ENCODE peak calls at places on chromosomes 6 and 20, in four cellular contexts. B is nephron progenitor cell, C is cardiac muscle cell, M is mesothelial cell of epicardium. I is an unnamed sample.

GRCh38 chr6:52570291-52570700 is 6.6 kb downstream of the TRAM2 start:
- DNase-seq in B (no peak), C (peak; percentile 51), M (no peak), I (no peak)

GRCh38 chr6:26473758-26474438 is 16.1 kb downstream of the BTN2A1 start:
- DNase-seq in B (peak; percentile 64), C (peak; percentile 97), M (no peak), I (no peak)

GRCh38 chr6:64014581-64014980 is 379.0 kb downstream of the PHF3 start:
- DNase-seq in B (no peak), C (no peak), M (no peak), I (no peak)

GRCh38 chr6:33798343-33798848 is 5.4 kb downstream of the MLN start:
- DNase-seq in B (no peak), C (no peak), M (no peak), I (no peak)

GRCh38 chr6:45590751-45591184 is 213.0 kb upstream of the SUPT3H start:
- DNase-seq in B (peak; percentile 31), C (peak; percentile 77), M (peak; percentile 49), I (no peak)

GRCh38 chr6:73452107-73452461 is at the start of gene CGAS:
- DNase-seq in B (no peak), C (peak; percentile 74), M (no peak), I (no peak)

GRCh38 chr6:157552171-157552747 is 171.3 kb downstream of the ZDHHC14 start:
- DNase-seq in B (no peak), C (no peak), M (no peak), I (no peak)

GRCh38 chr20:24698189-24698588 is 228.8 kb downstream of the SYNDIG1 start:
- DNase-seq in B (no peak), C (no peak), M (no peak), I (peak; percentile 27)

GRCh38 chr20:58014628-58015315 is 213.7 kb downstream of the ANKRD60 start:
- DNase-seq in B (no peak), C (no peak), M (no peak), I (peak; percentile 36)

GRCh38 chr6:7152467-7152866 is 44.7 kb downstream of the RREB1 start:
- DNase-seq in B (no peak), C (no peak), M (no peak), I (no peak)

GRCh38 chr6:70844301-70844700 is 112.6 kb downstream of the B3GAT2 start:
- DNase-seq in B (no peak), C (no peak), M (no peak), I (no peak)

GRCh38 chr6:125153541-125154183 is at the start of gene TPD52L1:
- DNase-seq in B (peak; percentile 83), C (peak; percentile 69), M (peak; percentile 69), I (peak; percentile 85)

GRCh38 chr20:54345301-54345724 is 130.1 kb upstream of the DOK5 start:
- DNase-seq in B (no peak), C (peak; percentile 77), M (no peak), I (no peak)

GRCh38 chr20:19015890-19016465 is 196.5 kb upstream of the SLC24A3 start:
- DNase-seq in B (no peak), C (no peak), M (no peak), I (peak; percentile 37)

GRCh38 chr6:110173506-110174132 is 5.9 kb downstream of the WASF1 start:
- DNase-seq in B (no peak), C (no peak), M (no peak), I (no peak)

GRCh38 chr6:72873438-72873837 is 251.6 kb downstream of the KCNQ5 start:
- DNase-seq in B (no peak), C (no peak), M (no peak), I (no peak)

GRCh38 chr6:56091159-56091869 is 156.1 kb downstream of the COL21A1 start:
- DNase-seq in B (no peak), C (peak; percentile 92), M (no peak), I (no peak)

GRCh38 chr6:149999636-150000035 is 25.7 kb downstream of the RAET1L start:
- DNase-seq in B (no peak), C (no peak), M (no peak), I (no peak)

DNA sequence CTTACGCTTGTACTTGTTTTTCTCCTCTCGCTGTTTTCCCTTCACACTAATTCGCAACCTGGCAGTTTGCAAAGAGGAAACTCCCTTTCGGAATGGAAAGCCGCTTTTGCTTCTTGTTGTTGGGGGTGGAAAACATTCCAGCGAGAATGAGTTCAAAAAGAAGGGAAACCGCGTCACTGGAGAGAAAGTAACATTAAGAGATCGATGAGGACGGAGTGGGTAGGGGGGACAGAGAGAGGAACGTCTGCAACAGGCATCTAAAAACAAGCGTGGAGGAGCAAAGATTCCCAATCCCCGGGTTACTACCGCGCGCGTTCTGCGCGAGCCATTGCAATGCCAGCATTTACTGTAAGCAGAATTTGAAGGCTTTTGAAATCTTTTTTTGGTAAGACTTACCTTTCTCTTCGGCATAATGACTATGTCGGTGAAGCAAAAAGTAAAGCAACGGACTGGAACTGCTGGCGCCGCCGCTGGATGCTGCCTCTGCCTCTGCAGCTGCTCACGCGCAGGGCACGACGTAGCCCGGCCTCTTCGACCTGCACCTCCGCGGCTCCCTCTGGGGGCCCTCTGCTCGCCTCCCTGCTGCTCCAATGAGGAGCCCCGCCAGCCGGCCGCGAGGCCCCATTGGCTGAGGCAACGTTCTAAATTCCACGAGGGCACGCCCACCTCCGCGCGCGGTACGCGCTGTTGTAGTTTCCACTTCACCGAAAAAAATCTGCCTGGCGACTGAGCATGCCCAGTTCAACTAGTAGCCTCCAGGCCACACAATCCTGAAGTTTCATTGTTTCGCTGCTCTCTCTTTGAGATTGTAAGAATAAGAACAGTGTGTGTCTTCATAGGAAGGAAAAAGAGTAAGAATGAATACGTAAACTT is at the start of gene HMGN3:
- DNase-seq in B (peak; percentile 89), C (peak; percentile 96), M (peak; percentile 71), I (peak; percentile 96)
- TF ChIP-seq CTCF in B (no peak), C (peak; percentile 17), M (no peak), I (no peak)

GRCh38 chr20:35523298-35523888 is 6.1 kb downstream of the C20orf173 start:
- DNase-seq in B (peak; percentile 25), C (no peak), M (no peak), I (no peak)
- TF ChIP-seq CTCF in B (peak; percentile 36), C (peak; percentile 63), M (no peak), I (peak; percentile 66)

DNA sequence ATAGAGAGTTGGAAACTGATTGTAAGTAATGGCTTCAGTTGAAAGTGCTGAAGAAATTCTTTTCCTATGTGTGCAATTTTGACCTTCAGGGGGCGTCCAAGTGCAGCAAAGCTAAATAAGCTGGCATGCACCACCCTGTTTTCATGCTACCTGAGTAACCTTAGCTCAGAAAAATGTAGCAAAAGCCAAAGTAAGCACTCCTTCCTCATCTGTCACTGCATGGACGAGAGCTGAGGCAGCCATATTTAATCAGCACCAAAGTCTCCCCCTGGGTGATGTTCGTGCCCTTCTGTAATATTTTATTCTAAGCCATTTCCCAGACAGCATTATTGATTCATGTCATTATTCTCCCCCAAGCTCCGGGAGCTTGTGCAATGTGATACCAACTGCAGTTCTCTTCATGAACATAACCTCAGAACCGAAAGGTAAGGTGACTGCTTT is 123.1 kb downstream of the RPS12 start:
- DNase-seq in B (peak; percentile 73), C (peak; percentile 57), M (peak; percentile 33), I (no peak)
- TF ChIP-seq CTCF in B (peak; percentile 71), C (peak; percentile 77), M (peak; percentile 59), I (peak; percentile 80)

DNA sequence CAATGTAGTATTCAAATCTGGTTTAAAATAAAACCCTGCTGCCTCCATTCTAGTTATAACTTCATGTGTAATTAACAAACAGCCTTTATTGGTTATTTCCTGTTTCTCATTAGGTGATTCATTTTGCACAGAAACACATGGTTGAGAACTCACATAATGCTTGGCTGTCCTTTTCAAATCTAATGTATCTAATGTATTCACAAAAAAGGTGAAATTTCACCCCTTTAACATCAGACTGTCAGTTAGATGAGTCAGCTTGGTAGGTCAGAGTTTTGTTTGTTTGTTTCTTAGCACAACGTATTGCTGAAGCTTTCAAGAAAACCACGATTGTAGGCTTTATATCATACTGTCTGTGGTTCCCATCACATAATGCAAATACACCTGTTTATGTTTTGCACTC is 78.7 kb upstream of the TMEM30A start:
- DNase-seq in B (no peak), C (no peak), M (no peak), I (no peak)
- TF ChIP-seq CTCF in B (no peak), C (no peak), M (no peak), I (no peak)

GRCh38 chr6:170223718-170224693 is 66.9 kb downstream of the DLL1 start:
- DNase-seq in B (no peak), C (no peak), M (no peak), I (no peak)

GRCh38 chr6:170227521-170227983 is 63.3 kb downstream of the DLL1 start:
- DNase-seq in B (no peak), C (no peak), M (no peak), I (no peak)

GRCh38 chr6:170224694-170225660 is 65.9 kb downstream of the DLL1 start:
- DNase-seq in B (no peak), C (no peak), M (no peak), I (no peak)

GRCh38 chr6:170226647-170227046 is 64.2 kb downstream of the DLL1 start:
- DNase-seq in B (no peak), C (no peak), M (no peak), I (no peak)

GRCh38 chr6:170225852-170226417 is 64.9 kb downstream of the DLL1 start:
- DNase-seq in B (no peak), C (no peak), M (no peak), I (no peak)
- TF ChIP-seq CTCF in B (no peak), C (no peak), M (no peak), I (no peak)

GRCh38 chr20:50658804-50659380 is 32.5 kb downstream of the RIPOR3 start:
- DNase-seq in B (no peak), C (peak; percentile 42), M (no peak), I (no peak)
- TF ChIP-seq CTCF in B (no peak), C (no peak), M (no peak), I (no peak)

DNA sequence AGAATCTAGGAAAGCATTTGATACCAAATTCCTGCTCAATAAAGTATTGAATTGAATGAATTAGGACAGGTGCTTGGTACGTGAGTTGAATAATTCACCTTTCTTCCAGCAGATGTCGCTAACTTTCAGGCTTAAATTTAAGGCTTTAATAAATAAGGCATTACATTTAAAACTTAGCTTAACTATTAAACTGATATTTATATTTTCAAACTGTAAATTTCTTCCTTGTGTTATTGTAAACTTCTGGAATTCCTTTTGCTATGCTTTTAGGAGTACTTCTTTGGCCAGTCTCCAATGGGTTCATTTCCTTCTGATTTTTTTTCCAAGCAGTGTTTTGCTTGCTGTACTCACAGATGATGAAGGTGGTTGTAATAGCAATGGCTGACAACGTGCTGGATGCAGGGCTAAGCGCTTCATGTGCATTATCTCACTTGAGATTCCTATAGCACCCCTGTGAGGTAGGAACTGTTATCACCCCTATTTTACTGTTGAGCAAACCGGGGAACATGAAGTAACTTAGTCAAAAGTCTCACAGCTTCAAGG is 71.3 kb upstream of the SLC2A12 start:
- DNase-seq in B (no peak), C (peak; percentile 92), M (no peak), I (no peak)
- TF ChIP-seq CTCF in B (peak; percentile 82), C (peak; percentile 44), M (peak; percentile 86), I (peak; percentile 87)

I was measured in type B pancreatic cell.